ENCODE peak calls at places on chromosomes 12 and 14, in five cellular contexts. V, O, P, L and D are unnamed samples.
A peak's percentile ranks its signal among the peaks of the same experiment; 100 is the strongest.

GRCh38 chr12:131511391-131511802 is 199.5 kb upstream of the SFSWAP start:
- DNase-seq in L (peak; percentile 49), P (no peak), V (no peak), O (no peak), D (no peak)

GRCh38 chr12:65171870-65172269 is 2.5 kb downstream of the LEMD3 start:
- DNase-seq in L (no peak), V (no peak), P (no peak), O (no peak), D (no peak)

GRCh38 chr14:78227466-78228077 is 57.4 kb downstream of the NRXN3 start:
- DNase-seq in L (no peak), V (no peak), P (no peak), O (no peak), D (no peak)

GRCh38 chr14:87108726-87109125 is 884.3 kb downstream of the GALC start:
- DNase-seq in P (no peak), V (no peak), L (no peak), O (no peak), D (no peak)

GRCh38 chr14:62420853-62421252 is 624.4 kb downstream of the KCNH5 start:
- DNase-seq in V (no peak), O (no peak), P (no peak), L (no peak), D (no peak)

GRCh38 chr12:100199347-100200136 is 1.1 kb upstream of the ACTR6 start:
- DNase-seq in P (peak; percentile 96), O (peak; percentile 94), L (no peak), V (peak; percentile 83), D (peak; percentile 88)

GRCh38 chr12:3718100-3718499 is 34.8 kb downstream of the CRACR2A start:
- DNase-seq in P (peak; percentile 92), V (no peak), L (no peak), O (no peak), D (peak; percentile 83)

GRCh38 chr12:108648371-108648770 is 14.7 kb upstream of the SELPLG start:
- DNase-seq in L (no peak), P (no peak), V (no peak), O (no peak), D (no peak)

GRCh38 chr12:128542844-128543243 is 275.9 kb downstream of the TMEM132C start:
- DNase-seq in V (no peak), L (no peak), O (no peak), P (no peak), D (no peak)

GRCh38 chr12:94649349-94650142 is 811 bp downstream of the TMCC3 start:
- DNase-seq in O (peak; percentile 86), P (peak; percentile 93), V (peak; percentile 82), L (peak; percentile 26), D (peak; percentile 73)

GRCh38 chr12:84243686-84244085 is 668.9 kb downstream of the SLC6A15 start:
- DNase-seq in O (no peak), P (no peak), V (no peak), L (no peak), D (no peak)

GRCh38 chr12:67370979-67371378 is 101.8 kb downstream of the CAND1 start:
- DNase-seq in L (no peak), P (no peak), O (no peak), V (no peak), D (no peak)

GRCh38 chr12:83462419-83462818 is 775.7 kb downstream of the TMTC2 start:
- DNase-seq in P (no peak), V (no peak), L (no peak), O (no peak), D (no peak)

GRCh38 chr12:49667319-49668090 is 39.7 kb downstream of the FMNL3 start:
- DNase-seq in V (no peak), L (peak; percentile 49), P (no peak), O (no peak), D (no peak)

DNA sequence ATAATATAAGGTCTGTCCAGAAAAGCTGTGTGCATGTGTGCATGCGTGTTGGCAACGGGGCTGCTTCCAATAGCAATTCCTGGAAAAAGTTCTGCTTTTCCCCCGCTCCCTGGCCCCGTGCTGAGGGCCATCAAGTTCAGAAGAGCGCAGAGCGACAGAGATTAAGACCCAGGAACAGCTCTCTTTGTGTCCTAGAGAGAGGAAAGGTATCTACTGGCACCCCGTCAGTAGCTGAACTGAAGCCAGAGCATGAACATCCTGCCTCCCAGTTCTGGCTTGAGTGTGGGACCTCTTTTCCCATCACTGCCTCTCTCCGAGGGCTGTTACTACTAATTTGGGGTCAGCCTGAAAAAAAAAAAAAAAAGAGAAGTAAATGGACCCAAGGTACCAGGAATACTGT is 15.5 kb downstream of the HDAC7 start:
- DNase-seq in L (no peak), O (no peak), V (no peak), P (no peak), D (no peak)
- H3K4me3 ChIP-seq in L (no peak overlapping the region), O (no peak overlapping the region), V (no peak overlapping the region), P (no peak overlapping the region), D (no peak overlapping the region)

DNA sequence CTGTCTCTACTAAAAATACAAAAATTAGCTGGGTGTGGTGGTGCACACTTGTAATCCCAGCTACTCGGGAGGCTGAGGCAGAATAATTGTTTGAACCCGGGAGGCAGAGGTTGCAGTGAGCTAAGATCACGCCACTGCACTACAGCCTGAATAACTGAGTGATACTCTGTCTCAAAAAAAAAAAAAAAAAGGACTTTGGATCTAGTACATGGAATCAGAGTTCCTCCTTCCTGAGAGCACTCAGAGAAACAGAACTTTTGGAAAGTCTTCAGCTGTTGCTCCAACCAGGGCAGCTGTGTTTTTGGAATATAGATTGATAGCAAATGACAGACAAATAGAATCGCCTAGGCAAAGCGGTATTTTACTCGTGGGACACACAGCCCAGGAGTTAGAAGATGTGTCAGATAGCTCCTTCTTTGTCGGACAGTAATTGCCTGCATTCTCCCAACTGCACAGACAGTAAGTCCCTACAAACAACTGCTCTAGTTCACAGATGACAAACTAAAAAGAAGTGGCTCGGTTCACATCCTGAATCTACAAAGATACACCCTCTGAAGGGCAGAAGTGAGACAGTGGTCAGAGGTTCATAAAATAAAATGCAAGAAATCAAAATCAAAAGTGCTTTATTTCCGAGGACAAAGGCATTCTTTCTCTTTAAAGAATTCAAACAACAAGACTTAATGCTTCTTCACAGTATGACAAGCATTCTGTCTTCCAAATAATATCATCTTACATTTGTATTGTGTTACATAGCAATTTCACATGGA is 17.1 kb upstream of the NEK9 start:
- DNase-seq in O (no peak), V (no peak), L (no peak), P (no peak), D (no peak)
- H3K27ac ChIP-seq in O (no peak overlapping the region), V (no peak overlapping the region), L (no peak overlapping the region), P (no peak overlapping the region), D (peak overlapping the region; percentile 49)

GRCh38 chr14:83197271-83197670 is 1663.6 kb upstream of the SEL1L start:
- DNase-seq in P (no peak), L (no peak), V (no peak), O (no peak), D (no peak)
- TF ChIP-seq CTCF in P (no peak), L (no peak), V (no peak), O (no peak), D (no peak)

GRCh38 chr14:75495882-75496281 is 26.4 kb upstream of the BATF start:
- DNase-seq in V (no peak), L (no peak), O (no peak), P (no peak), D (no peak)
- H3K4me3 ChIP-seq in V (no peak overlapping the region), L (no peak overlapping the region), O (no peak overlapping the region), P (no peak overlapping the region), D (no peak overlapping the region)

GRCh38 chr12:11836964-11837286 is 187.5 kb downstream of the ETV6 start:
- DNase-seq in V (no peak), O (no peak), L (no peak), P (no peak), D (no peak)

GRCh38 chr12:11837318-11837934 is 188.0 kb downstream of the ETV6 start:
- DNase-seq in V (no peak), O (no peak), L (no peak), P (no peak), D (no peak)

GRCh38 chr12:11838403-11838802 is 188.9 kb downstream of the ETV6 start:
- DNase-seq in O (no peak), V (no peak), L (no peak), P (no peak), D (no peak)

GRCh38 chr12:11840350-11840749 is 190.9 kb downstream of the ETV6 start:
- DNase-seq in P (no peak), V (no peak), O (no peak), L (no peak), D (no peak)

DNA sequence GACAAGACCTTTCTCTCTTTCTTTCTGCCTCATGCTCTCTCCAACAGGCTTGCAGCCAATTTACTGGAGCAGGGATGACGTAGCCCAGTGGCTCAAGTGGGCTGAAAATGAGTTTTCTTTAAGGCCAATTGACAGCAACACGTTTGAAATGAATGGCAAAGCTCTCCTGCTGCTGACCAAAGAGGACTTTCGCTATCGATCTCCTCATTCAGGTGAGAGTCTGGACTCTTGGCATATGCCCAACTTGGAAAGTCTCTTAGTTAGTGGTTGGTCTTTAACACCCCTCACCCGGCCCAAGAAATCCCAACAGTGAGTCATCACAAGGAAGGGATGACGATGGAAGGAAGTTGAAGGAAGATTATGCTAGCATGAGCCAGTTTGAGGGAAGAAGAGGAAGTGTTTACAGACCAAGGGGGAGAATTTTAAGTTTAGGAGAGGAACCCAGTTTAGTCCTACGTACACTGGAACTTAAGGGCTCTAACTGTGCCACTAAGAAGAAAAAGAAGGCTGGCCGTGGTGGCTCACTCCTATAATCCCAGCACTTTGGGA is 189.7 kb downstream of the ETV6 start:
- DNase-seq in L (peak; percentile 33), V (no peak), O (no peak), P (no peak), D (no peak)
- H3K27ac ChIP-seq in L (no peak overlapping the region), V (no peak overlapping the region), O (peak overlapping the region; percentile 54), P (peak overlapping the region; percentile 44), D (peak overlapping the region; percentile 78)

DNA sequence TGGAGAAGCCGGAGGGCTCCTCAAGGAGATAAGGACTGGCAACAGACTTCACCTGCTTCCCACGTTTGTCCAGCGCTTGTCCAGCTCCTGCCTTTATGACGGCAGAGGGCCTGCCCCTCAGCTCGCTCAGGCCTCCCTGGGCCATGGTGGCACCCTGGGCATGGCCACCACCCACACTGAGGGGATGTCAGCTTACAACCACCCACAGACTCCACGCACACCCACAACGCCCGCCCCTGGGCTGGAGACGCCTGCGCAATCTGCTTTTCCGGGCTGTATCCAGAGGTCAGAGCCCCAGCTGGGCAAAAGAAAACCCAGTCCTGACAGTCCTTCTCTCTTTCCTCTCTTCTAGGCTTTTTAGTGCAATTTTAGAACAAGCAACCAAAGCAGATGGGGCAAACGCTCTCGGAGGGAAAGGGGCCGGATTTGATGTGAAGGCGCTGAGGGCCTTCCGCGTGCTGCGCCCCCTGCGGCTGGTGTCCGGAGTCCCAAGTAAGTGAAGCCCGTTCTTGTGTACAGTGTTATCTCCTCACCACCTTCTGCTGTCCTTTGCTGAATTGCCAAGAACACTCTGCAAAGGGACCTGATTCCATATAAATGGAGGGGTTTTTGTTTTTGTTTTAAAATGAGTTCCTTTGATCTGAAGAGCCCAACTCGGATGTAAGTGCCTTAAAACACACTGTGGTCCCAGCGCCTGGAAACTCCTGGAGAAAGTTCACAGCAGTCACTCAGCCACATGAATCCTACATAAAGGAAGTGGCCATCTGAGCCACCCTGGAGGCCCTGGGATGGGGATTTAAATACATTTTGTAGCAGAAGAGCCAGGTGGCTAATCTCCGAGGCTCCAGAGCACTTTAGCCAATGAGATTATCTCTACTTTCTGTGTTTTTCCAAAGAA is 337.3 kb upstream of the FKBP4 start:
- DNase-seq in O (no peak), P (no peak), V (no peak), L (peak; percentile 2), D (no peak)
- TF ChIP-seq CTCF in O (no peak), P (no peak), V (no peak), L (peak; percentile 43), D (no peak)

GRCh38 chr14:103634156-103634555 is 5.1 kb downstream of the KLC1 start:
- DNase-seq in O (no peak), V (no peak), L (no peak), P (no peak), D (no peak)
- H3K4me3 ChIP-seq in O (no peak overlapping the region), V (no peak overlapping the region), L (no peak overlapping the region), P (no peak overlapping the region), D (no peak overlapping the region)